ENCODE peak calls at places on chromosomes 2 and 18, in six cellular contexts. One of them, this sample, is unnamed.
A peak's percentile ranks its signal among the peaks of the same experiment; 100 is the strongest.

GRCh38 chr2:120575966-120576365 is 159.7 kb upstream of the GLI2 start:
- DNase-seq in frontal cortex: no peak
- DNase-seq in renal cortical epithelial cell: no peak
- DNase-seq in activated CD4-positive, CD25-positive, alpha-beta regulatory T cell: no peak
- DNase-seq in body of pancreas: no peak
- DNase-seq in mucosa of descending colon: peak; percentile 18
- DNase-seq in this sample: no peak

GRCh38 chr2:235008584-235009044 is 56.8 kb downstream of the SH3BP4 start:
- DNase-seq in frontal cortex: no peak
- DNase-seq in renal cortical epithelial cell: peak; percentile 47
- DNase-seq in activated CD4-positive, CD25-positive, alpha-beta regulatory T cell: no peak
- DNase-seq in body of pancreas: peak; percentile 82
- DNase-seq in mucosa of descending colon: no peak
- DNase-seq in this sample: peak; percentile 81

GRCh38 chr2:63699549-63699839 is 110.7 kb downstream of the MDH1 start:
- DNase-seq in frontal cortex: no peak
- DNase-seq in renal cortical epithelial cell: no peak
- DNase-seq in activated CD4-positive, CD25-positive, alpha-beta regulatory T cell: no peak
- DNase-seq in body of pancreas: no peak
- DNase-seq in mucosa of descending colon: no peak
- DNase-seq in this sample: no peak

GRCh38 chr2:183224933-183225332 is 100.7 kb downstream of the NUP35 start:
- DNase-seq in frontal cortex: no peak
- DNase-seq in renal cortical epithelial cell: peak; percentile 54
- DNase-seq in activated CD4-positive, CD25-positive, alpha-beta regulatory T cell: no peak
- DNase-seq in body of pancreas: no peak
- DNase-seq in mucosa of descending colon: no peak
- DNase-seq in this sample: no peak

GRCh38 chr2:26913599-26914285 is 56.7 kb upstream of the MAPRE3 start:
- DNase-seq in frontal cortex: no peak
- DNase-seq in renal cortical epithelial cell: no peak
- DNase-seq in activated CD4-positive, CD25-positive, alpha-beta regulatory T cell: no peak
- DNase-seq in body of pancreas: no peak
- DNase-seq in mucosa of descending colon: no peak
- DNase-seq in this sample: no peak

GRCh38 chr18:79947054-79947755 is 4.2 kb downstream of the SLC66A2 start:
- DNase-seq in frontal cortex: no peak
- DNase-seq in renal cortical epithelial cell: no peak
- DNase-seq in activated CD4-positive, CD25-positive, alpha-beta regulatory T cell: no peak
- DNase-seq in body of pancreas: no peak
- DNase-seq in mucosa of descending colon: peak; percentile 26
- DNase-seq in this sample: peak; percentile 28

GRCh38 chr2:98121149-98121548 is 34.2 kb downstream of the VWA3B start:
- DNase-seq in frontal cortex: no peak
- DNase-seq in renal cortical epithelial cell: no peak
- DNase-seq in activated CD4-positive, CD25-positive, alpha-beta regulatory T cell: no peak
- DNase-seq in body of pancreas: no peak
- DNase-seq in mucosa of descending colon: no peak
- DNase-seq in this sample: no peak

GRCh38 chr18:76401496-76401895 is 93.5 kb downstream of the ZNF516 start:
- DNase-seq in frontal cortex: no peak
- DNase-seq in renal cortical epithelial cell: no peak
- DNase-seq in activated CD4-positive, CD25-positive, alpha-beta regulatory T cell: no peak
- DNase-seq in body of pancreas: no peak
- DNase-seq in mucosa of descending colon: no peak
- DNase-seq in this sample: no peak

GRCh38 chr2:227394403-227394802 is 6.7 kb upstream of the SCYGR1 start:
- DNase-seq in frontal cortex: no peak
- DNase-seq in renal cortical epithelial cell: no peak
- DNase-seq in activated CD4-positive, CD25-positive, alpha-beta regulatory T cell: no peak
- DNase-seq in body of pancreas: no peak
- DNase-seq in mucosa of descending colon: no peak
- DNase-seq in this sample: no peak

GRCh38 chr2:10457846-10458563 is 9.9 kb upstream of the ODC1 start:
- DNase-seq in frontal cortex: no peak
- DNase-seq in renal cortical epithelial cell: no peak
- DNase-seq in activated CD4-positive, CD25-positive, alpha-beta regulatory T cell: no peak
- DNase-seq in body of pancreas: peak; percentile 47
- DNase-seq in mucosa of descending colon: no peak
- DNase-seq in this sample: no peak

GRCh38 chr2:69750246-69750645 is 8.3 kb downstream of the ANXA4 start:
- DNase-seq in frontal cortex: no peak
- DNase-seq in renal cortical epithelial cell: no peak
- DNase-seq in activated CD4-positive, CD25-positive, alpha-beta regulatory T cell: no peak
- DNase-seq in body of pancreas: no peak
- DNase-seq in mucosa of descending colon: no peak
- DNase-seq in this sample: no peak

GRCh38 chr2:206585335-206585734 is 57.0 kb upstream of the FAM237A start:
- DNase-seq in frontal cortex: no peak
- DNase-seq in renal cortical epithelial cell: peak; percentile 21
- DNase-seq in activated CD4-positive, CD25-positive, alpha-beta regulatory T cell: no peak
- DNase-seq in body of pancreas: no peak
- DNase-seq in mucosa of descending colon: no peak
- DNase-seq in this sample: no peak

GRCh38 chr2:217906787-217907186 is 96.0 kb downstream of the TNS1 start:
- DNase-seq in frontal cortex: no peak
- DNase-seq in renal cortical epithelial cell: no peak
- DNase-seq in activated CD4-positive, CD25-positive, alpha-beta regulatory T cell: no peak
- DNase-seq in body of pancreas: no peak
- DNase-seq in mucosa of descending colon: no peak
- DNase-seq in this sample: no peak

GRCh38 chr2:73292906-73293533 is 328 bp downstream of the EGR4 start:
- DNase-seq in frontal cortex: no peak
- DNase-seq in renal cortical epithelial cell: no peak
- DNase-seq in activated CD4-positive, CD25-positive, alpha-beta regulatory T cell: no peak
- DNase-seq in body of pancreas: no peak
- DNase-seq in mucosa of descending colon: no peak
- DNase-seq in this sample: no peak

GRCh38 chr2:161373939-161374338 is 42.2 kb upstream of the TBR1 start:
- DNase-seq in frontal cortex: no peak
- DNase-seq in renal cortical epithelial cell: peak; percentile 64
- DNase-seq in activated CD4-positive, CD25-positive, alpha-beta regulatory T cell: no peak
- DNase-seq in body of pancreas: no peak
- DNase-seq in mucosa of descending colon: no peak
- DNase-seq in this sample: no peak

GRCh38 chr2:205617905-205618304 is 64.4 kb upstream of the NRP2 start:
- DNase-seq in frontal cortex: no peak
- DNase-seq in renal cortical epithelial cell: no peak
- DNase-seq in activated CD4-positive, CD25-positive, alpha-beta regulatory T cell: no peak
- DNase-seq in body of pancreas: no peak
- DNase-seq in mucosa of descending colon: no peak
- DNase-seq in this sample: no peak

GRCh38 chr2:62348700-62349099 is 152.8 kb downstream of the B3GNT2 start:
- DNase-seq in frontal cortex: no peak
- DNase-seq in renal cortical epithelial cell: no peak
- DNase-seq in activated CD4-positive, CD25-positive, alpha-beta regulatory T cell: no peak
- DNase-seq in body of pancreas: no peak
- DNase-seq in mucosa of descending colon: no peak
- DNase-seq in this sample: no peak

GRCh38 chr2:232488097-232488711 is 570 bp upstream of the ECEL1 start:
- DNase-seq in frontal cortex: no peak
- DNase-seq in renal cortical epithelial cell: no peak
- DNase-seq in activated CD4-positive, CD25-positive, alpha-beta regulatory T cell: no peak
- DNase-seq in body of pancreas: no peak
- DNase-seq in mucosa of descending colon: peak; percentile 6
- DNase-seq in this sample: no peak

GRCh38 chr18:33605250-33605649 is 27.2 kb downstream of the ASXL3 start:
- DNase-seq in frontal cortex: no peak
- DNase-seq in renal cortical epithelial cell: no peak
- DNase-seq in activated CD4-positive, CD25-positive, alpha-beta regulatory T cell: no peak
- DNase-seq in body of pancreas: no peak
- DNase-seq in mucosa of descending colon: no peak
- DNase-seq in this sample: no peak

GRCh38 chr2:158482594-158482993 is 25.8 kb downstream of the PKP4 start:
- DNase-seq in frontal cortex: no peak
- DNase-seq in renal cortical epithelial cell: peak; percentile 84
- DNase-seq in activated CD4-positive, CD25-positive, alpha-beta regulatory T cell: no peak
- DNase-seq in body of pancreas: no peak
- DNase-seq in mucosa of descending colon: no peak
- DNase-seq in this sample: no peak

GRCh38 chr2:175111200-175111657 is 56.8 kb downstream of the ATF2 start:
- DNase-seq in frontal cortex: peak; percentile 17
- DNase-seq in renal cortical epithelial cell: peak; percentile 73
- DNase-seq in activated CD4-positive, CD25-positive, alpha-beta regulatory T cell: no peak
- DNase-seq in body of pancreas: no peak
- DNase-seq in mucosa of descending colon: no peak
- DNase-seq in this sample: no peak

GRCh38 chr2:235924675-235925063 is 243.5 kb downstream of the GBX2 start:
- DNase-seq in frontal cortex: no peak
- DNase-seq in renal cortical epithelial cell: no peak
- DNase-seq in activated CD4-positive, CD25-positive, alpha-beta regulatory T cell: no peak
- DNase-seq in body of pancreas: no peak
- DNase-seq in mucosa of descending colon: no peak
- DNase-seq in this sample: no peak

GRCh38 chr2:75787532-75788132 is 76.9 kb upstream of the GCFC2 start:
- DNase-seq in frontal cortex: no peak
- DNase-seq in renal cortical epithelial cell: peak; percentile 37
- DNase-seq in activated CD4-positive, CD25-positive, alpha-beta regulatory T cell: no peak
- DNase-seq in body of pancreas: no peak
- DNase-seq in mucosa of descending colon: no peak
- DNase-seq in this sample: no peak

GRCh38 chr2:230684222-230685164 is 28.1 kb upstream of the CAB39 start:
- DNase-seq in frontal cortex: no peak
- DNase-seq in renal cortical epithelial cell: peak; percentile 92
- DNase-seq in activated CD4-positive, CD25-positive, alpha-beta regulatory T cell: no peak
- DNase-seq in body of pancreas: no peak
- DNase-seq in mucosa of descending colon: peak; percentile 49
- DNase-seq in this sample: peak; percentile 71

GRCh38 chr2:36589230-36589630 is 8.7 kb downstream of the FEZ2 start:
- DNase-seq in frontal cortex: no peak
- DNase-seq in renal cortical epithelial cell: no peak
- DNase-seq in activated CD4-positive, CD25-positive, alpha-beta regulatory T cell: no peak
- DNase-seq in body of pancreas: no peak
- DNase-seq in mucosa of descending colon: no peak
- DNase-seq in this sample: no peak

GRCh38 chr2:31137211-31138036 is 816 bp downstream of the GALNT14 start:
- DNase-seq in frontal cortex: peak; percentile 44
- DNase-seq in renal cortical epithelial cell: no peak
- DNase-seq in activated CD4-positive, CD25-positive, alpha-beta regulatory T cell: no peak
- DNase-seq in body of pancreas: peak; percentile 19
- DNase-seq in mucosa of descending colon: no peak
- DNase-seq in this sample: no peak

GRCh38 chr18:28147674-28148171 is 29.2 kb downstream of the CDH2 start:
- DNase-seq in frontal cortex: no peak
- DNase-seq in renal cortical epithelial cell: peak; percentile 79
- DNase-seq in activated CD4-positive, CD25-positive, alpha-beta regulatory T cell: no peak
- DNase-seq in body of pancreas: no peak
- DNase-seq in mucosa of descending colon: no peak
- DNase-seq in this sample: no peak

GRCh38 chr2:88329815-88330603 is 122.5 kb downstream of the FOXI3 start:
- DNase-seq in frontal cortex: no peak
- DNase-seq in renal cortical epithelial cell: peak; percentile 94
- DNase-seq in activated CD4-positive, CD25-positive, alpha-beta regulatory T cell: no peak
- DNase-seq in body of pancreas: no peak
- DNase-seq in mucosa of descending colon: no peak
- DNase-seq in this sample: no peak

GRCh38 chr2:26456701-26457224 is 21.2 kb downstream of the OTOF start:
- DNase-seq in frontal cortex: no peak
- DNase-seq in renal cortical epithelial cell: peak; percentile 47
- DNase-seq in activated CD4-positive, CD25-positive, alpha-beta regulatory T cell: no peak
- DNase-seq in body of pancreas: no peak
- DNase-seq in mucosa of descending colon: no peak
- DNase-seq in this sample: peak; percentile 30

GRCh38 chr18:48983793-48984437 is 33.1 kb upstream of the SMAD7 start:
- DNase-seq in frontal cortex: no peak
- DNase-seq in renal cortical epithelial cell: peak; percentile 59
- DNase-seq in activated CD4-positive, CD25-positive, alpha-beta regulatory T cell: no peak
- DNase-seq in body of pancreas: peak; percentile 45
- DNase-seq in mucosa of descending colon: no peak
- DNase-seq in this sample: no peak

GRCh38 chr18:9426753-9427152 is 48.6 kb upstream of the RALBP1 start:
- DNase-seq in frontal cortex: no peak
- DNase-seq in renal cortical epithelial cell: no peak
- DNase-seq in activated CD4-positive, CD25-positive, alpha-beta regulatory T cell: no peak
- DNase-seq in body of pancreas: no peak
- DNase-seq in mucosa of descending colon: no peak
- DNase-seq in this sample: no peak

GRCh38 chr2:6791682-6792081 is 74.0 kb downstream of the CMPK2 start:
- DNase-seq in frontal cortex: no peak
- DNase-seq in renal cortical epithelial cell: no peak
- DNase-seq in activated CD4-positive, CD25-positive, alpha-beta regulatory T cell: no peak
- DNase-seq in body of pancreas: no peak
- DNase-seq in mucosa of descending colon: no peak
- DNase-seq in this sample: no peak

GRCh38 chr2:64854773-64855237 is 134.4 kb upstream of the SLC1A4 start:
- DNase-seq in frontal cortex: no peak
- DNase-seq in renal cortical epithelial cell: peak; percentile 51
- DNase-seq in activated CD4-positive, CD25-positive, alpha-beta regulatory T cell: no peak
- DNase-seq in body of pancreas: no peak
- DNase-seq in mucosa of descending colon: no peak
- DNase-seq in this sample: no peak

GRCh38 chr18:49747876-49748275 is 65.5 kb downstream of the ACAA2 start:
- DNase-seq in frontal cortex: no peak
- DNase-seq in renal cortical epithelial cell: peak; percentile 39
- DNase-seq in activated CD4-positive, CD25-positive, alpha-beta regulatory T cell: no peak
- DNase-seq in body of pancreas: no peak
- DNase-seq in mucosa of descending colon: no peak
- DNase-seq in this sample: no peak

GRCh38 chr2:215161301-215161829 is 22.9 kb upstream of the ABCA12 start:
- DNase-seq in frontal cortex: no peak
- DNase-seq in renal cortical epithelial cell: no peak
- DNase-seq in activated CD4-positive, CD25-positive, alpha-beta regulatory T cell: no peak
- DNase-seq in body of pancreas: no peak
- DNase-seq in mucosa of descending colon: no peak
- DNase-seq in this sample: no peak